ENCODE peak calls at places on chromosome 16, in six cellular contexts. A is CD4-positive, CD25-positive, alpha-beta regulatory T cell; K is skeletal muscle cell; Y is stimulated activated CD4-positive, alpha-beta T cell treated with anti-CD3 and anti-CD28 coated beads, Interleukin-4, amount 100 ng/mL, for 1 hour; U is HFF-Myc; D is memory B cell. J is an unnamed sample.

GRCh38 chr16:16139806-16140205 is 83.5 kb downstream of the ABCC6 start:
- DNase-seq in A (no peak), K (no peak), Y (no peak), U (no peak), D (no peak), J (no peak)

GRCh38 chr16:86680137-86680536 is 101.8 kb downstream of the FOXL1 start:
- DNase-seq in A (no peak), K (peak; percentile 53), Y (no peak), U (no peak), D (no peak), J (no peak)

GRCh38 chr16:15460601-15461000 is 26.2 kb downstream of the BMERB1 start:
- DNase-seq in A (no peak), K (no peak), Y (no peak), U (no peak), D (no peak), J (no peak)

GRCh38 chr16:24977673-24978065 is 37.5 kb downstream of the ARHGAP17 start:
- DNase-seq in A (no peak), K (peak; percentile 52), Y (no peak), U (peak; percentile 70), D (no peak), J (no peak)

GRCh38 chr16:57049678-57050077 is 42.7 kb upstream of the CPNE2 start:
- DNase-seq in A (no peak), K (no peak), Y (no peak), U (no peak), D (no peak), J (no peak)

GRCh38 chr16:67533024-67533560 is 4.5 kb downstream of the RIPOR1 start:
- DNase-seq in A (no peak), K (no peak), Y (no peak), U (no peak), D (no peak), J (no peak)

GRCh38 chr16:89548344-89549006 is 12.0 kb upstream of the RPL13 start:
- DNase-seq in A (no peak), K (no peak), Y (no peak), U (no peak), D (no peak), J (no peak)

GRCh38 chr16:23611936-23612335 is 15.8 kb upstream of the NDUFAB1 start:
- DNase-seq in A (no peak), K (no peak), Y (no peak), U (no peak), D (no peak), J (no peak)

GRCh38 chr16:88118376-88118775 is 167.1 kb downstream of the BANP start:
- DNase-seq in A (no peak), K (no peak), Y (no peak), U (no peak), D (no peak), J (no peak)

GRCh38 chr16:2973081-2973480 is 3.9 kb downstream of the PAQR4 start:
- DNase-seq in A (no peak), K (no peak), Y (no peak), U (no peak), D (no peak), J (no peak)

GRCh38 chr16:27228036-27228435 is 24.7 kb downstream of the KDM8 start:
- DNase-seq in A (no peak), K (no peak), Y (no peak), U (no peak), D (no peak), J (no peak)

GRCh38 chr16:8634991-8635736 is 13.7 kb downstream of the METTL22 start:
- DNase-seq in A (no peak), K (no peak), Y (no peak), U (no peak), D (no peak), J (no peak)

GRCh38 chr16:49951568-49952195 is 73.3 kb upstream of the CNEP1R1 start:
- DNase-seq in A (no peak), K (no peak), Y (no peak), U (no peak), D (no peak), J (no peak)

GRCh38 chr16:15913046-15913698 is 24.8 kb upstream of the CEP20 start:
- DNase-seq in A (no peak), K (no peak), Y (no peak), U (no peak), D (no peak), J (no peak)

GRCh38 chr16:84451781-84452180 is 52.7 kb downstream of the MEAK7 start:
- DNase-seq in A (no peak), K (no peak), Y (no peak), U (no peak), D (no peak), J (no peak)

GRCh38 chr16:86355538-86355937 is 154.8 kb upstream of the FOXF1 start:
- DNase-seq in A (no peak), K (no peak), Y (no peak), U (no peak), D (no peak), J (no peak)

GRCh38 chr16:71572497-71573116 is 4.3 kb downstream of the TAT start:
- DNase-seq in A (no peak), K (no peak), Y (no peak), U (no peak), D (no peak), J (no peak)

J was measured in smooth muscle cell of the brain vasculature.